ENCODE peak calls at places on chromosomes 11 and 22, in four cellular contexts. Z is heart right ventricle, O is SK-N-SH, C is GM23248. L is an unnamed sample.
A peak's percentile ranks its signal among the peaks of the same experiment; 100 is the strongest.

GRCh38 chr11:2509481-2510001 is 64.7 kb downstream of the KCNQ1 start:
- DNase-seq in C (no peak), O (peak; percentile 21), Z (peak; percentile 60), L (no peak)

GRCh38 chr11:33690290-33691050 is 10.2 kb downstream of the C11orf91 start:
- DNase-seq in Z (peak; percentile 74), C (peak; percentile 99), O (no peak), L (no peak)

GRCh38 chr11:11976476-11977187 is 31.8 kb downstream of the DKK3 start:
- DNase-seq in O (no peak), C (peak; percentile 31), Z (no peak), L (no peak)

GRCh38 chr11:122900803-122901202 is 18.2 kb downstream of the JHY start:
- DNase-seq in C (peak; percentile 55), O (no peak), Z (no peak), L (no peak)

GRCh38 chr11:12354750-12355545 is 22.4 kb upstream of the PARVA start:
- DNase-seq in C (no peak), O (no peak), Z (no peak), L (no peak)

GRCh38 chr11:76214186-76214585 is 7.9 kb upstream of the WNT11 start:
- DNase-seq in C (no peak), Z (no peak), O (no peak), L (no peak)

GRCh38 chr22:21042978-21043855 is 2.5 kb upstream of the LRRC74B start:
- DNase-seq in C (peak; percentile 42), Z (no peak), O (no peak), L (no peak)

GRCh38 chr11:68792400-68792955 is 41.2 kb upstream of the TESMIN start:
- DNase-seq in O (no peak), C (no peak), Z (no peak), L (no peak)

GRCh38 chr11:21965221-21965620 is 227.7 kb upstream of the ANO5 start:
- DNase-seq in O (no peak), Z (no peak), C (no peak), L (no peak)

GRCh38 chr11:2768471-2769408 is 68.9 kb upstream of the KCNQ1OT1 start:
- DNase-seq in O (no peak), C (peak; percentile 89), Z (peak; percentile 1), L (no peak)

GRCh38 chr22:32926600-32926999 is 125.1 kb downstream of the TIMP3 start:
- DNase-seq in O (no peak), Z (no peak), C (peak; percentile 64), L (no peak)

GRCh38 chr11:17734418-17734911 is at the start of gene KCNC1:
- DNase-seq in O (peak; percentile 93), Z (no peak), C (peak; percentile 67), L (no peak)

GRCh38 chr11:15716550-15716949 is 601.8 kb downstream of the INSC start:
- DNase-seq in O (no peak), Z (peak; percentile 17), C (no peak), L (no peak)

GRCh38 chr11:12900496-12900895 is 108.6 kb upstream of the RASSF10 start:
- DNase-seq in Z (no peak), O (no peak), C (peak; percentile 92), L (no peak)

GRCh38 chr22:40237241-40237640 is 59.5 kb downstream of the TNRC6B start:
- DNase-seq in O (no peak), C (no peak), Z (no peak), L (no peak)

GRCh38 chr11:1948389-1948788 is 1.3 kb downstream of the MRPL23 start:
- DNase-seq in O (no peak), Z (peak; percentile 51), C (no peak), L (no peak)

GRCh38 chr11:69193151-69193550 is 37.4 kb downstream of the SMIM38 start:
- DNase-seq in C (no peak), Z (no peak), O (peak; percentile 75), L (no peak)

GRCh38 chr11:98260983-98261382 is 759.8 kb upstream of the CNTN5 start:
- DNase-seq in Z (no peak), O (no peak), C (no peak), L (no peak)

GRCh38 chr11:46450846-46451470 is 59.4 kb upstream of the CHRM4 start:
- DNase-seq in O (no peak), C (no peak), Z (no peak), L (no peak)

GRCh38 chr11:124669193-124669592 is 4.3 kb downstream of the SIAE start:
- DNase-seq in C (peak; percentile 63), O (peak; percentile 73), Z (peak; percentile 61), L (peak; percentile 29)

GRCh38 chr11:35112056-35112845 is 26.7 kb upstream of the CD44 start:
- DNase-seq in O (no peak), C (peak; percentile 36), Z (no peak), L (no peak)

GRCh38 chr22:44454113-44454769 is 43.8 kb downstream of the RTL6 start:
- DNase-seq in Z (no peak), C (no peak), O (no peak), L (no peak)

GRCh38 chr11:24253237-24253760 is 243.6 kb upstream of the LUZP2 start:
- DNase-seq in Z (no peak), C (no peak), O (no peak), L (no peak)

GRCh38 chr11:827861-828167 is at the start of gene CRACR2B:
- DNase-seq in C (no peak), O (no peak), Z (no peak), L (no peak)

GRCh38 chr22:24016156-24016555 is 5.1 kb downstream of the CABIN1 start:
- DNase-seq in C (no peak), O (no peak), Z (no peak), L (no peak)

GRCh38 chr22:46429327-46429853 is 93.9 kb downstream of the TRMU start:
- DNase-seq in O (no peak), C (no peak), Z (no peak), L (no peak)

GRCh38 chr11:17430616-17431015 is 42.2 kb upstream of the KCNJ11 start:
- DNase-seq in Z (no peak), O (no peak), C (no peak), L (no peak)

GRCh38 chr11:116701297-116701801 is 71.4 kb downstream of the BUD13 start:
- DNase-seq in Z (no peak), O (peak; percentile 3), C (no peak), L (no peak)

GRCh38 chr11:35006389-35007128 is 90.1 kb downstream of the PDHX start:
- DNase-seq in Z (no peak), C (no peak), O (no peak), L (no peak)

DNA sequence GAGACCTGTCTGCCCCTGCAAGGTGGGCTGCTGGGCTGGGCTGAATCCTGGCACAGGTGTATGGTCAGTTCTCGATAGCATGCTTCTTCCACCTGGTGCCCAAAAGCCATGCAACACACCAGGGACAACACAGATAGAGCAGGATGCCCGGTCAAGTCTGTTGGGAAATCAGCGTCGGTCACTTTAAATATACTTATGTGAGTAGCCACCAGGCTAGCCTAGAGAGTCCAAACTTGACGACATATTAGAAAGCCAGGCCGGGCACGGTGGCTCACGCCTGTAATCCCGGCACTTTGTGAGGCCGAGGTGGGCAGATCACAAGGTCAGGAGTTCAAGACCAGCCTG is 8.9 kb downstream of the C1QTNF6 start:
- DNase-seq in O (no peak), C (no peak), Z (no peak), L (no peak)
- H3K27ac ChIP-seq in O (no peak overlapping the region), C (no peak overlapping the region), Z (no peak overlapping the region), L (no peak overlapping the region)

GRCh38 chr11:102449651-102450570 is 2.7 kb downstream of the TMEM123 start:
- DNase-seq in O (no peak), Z (no peak), C (no peak), L (no peak)

GRCh38 chr11:102447941-102448868 is 4.4 kb downstream of the TMEM123 start:
- DNase-seq in Z (no peak), O (no peak), C (no peak), L (no peak)

GRCh38 chr11:102446606-102447005 is 6.0 kb downstream of the TMEM123 start:
- DNase-seq in O (no peak), C (peak; percentile 75), Z (no peak), L (no peak)

GRCh38 chr11:102447193-102447592 is 5.4 kb downstream of the TMEM123 start:
- DNase-seq in C (no peak), O (no peak), Z (no peak), L (no peak)

DNA sequence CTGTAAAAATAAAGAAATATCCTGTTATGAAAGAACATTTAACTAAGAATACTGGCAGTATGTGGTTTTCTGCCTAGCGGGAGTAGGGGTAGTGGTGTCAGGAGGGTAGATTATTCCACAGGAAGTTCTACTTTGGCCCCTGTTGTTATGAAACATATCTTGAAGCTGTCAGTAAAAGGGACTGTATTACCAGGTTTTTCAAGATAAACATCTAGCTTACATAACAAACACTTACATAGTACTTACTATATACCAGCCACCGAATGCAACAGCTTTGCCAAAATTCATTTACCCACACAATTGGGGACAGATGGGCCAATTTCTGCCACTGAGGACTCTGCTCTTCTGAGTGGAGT is 3.7 kb downstream of the TMEM123 start:
- DNase-seq in O (no peak), Z (no peak), C (no peak), L (no peak)
- H3K4me1 ChIP-seq in O (peaks cover 7% of the 10 kb centered on the region), Z (peaks cover 37% of the 10 kb centered on the region), C (peaks cover 29% of the 10 kb centered on the region), L (peaks cover 58% of the 10 kb centered on the region)

GRCh38 chr11:64747961-64748715 is 4.2 kb upstream of the RASGRP2 start:
- DNase-seq in O (no peak), C (peak; percentile 80), Z (no peak), L (no peak)

GRCh38 chr11:64751580-64751979 is 7.6 kb upstream of the RASGRP2 start:
- DNase-seq in C (no peak), Z (no peak), O (no peak), L (no peak)

GRCh38 chr11:64751136-64751535 is 7.2 kb upstream of the RASGRP2 start:
- DNase-seq in C (no peak), Z (no peak), O (no peak), L (no peak)

GRCh38 chr11:64752106-64752970 is 7.4 kb downstream of the PYGM start:
- DNase-seq in O (no peak), Z (no peak), C (no peak), L (no peak)

DNA sequence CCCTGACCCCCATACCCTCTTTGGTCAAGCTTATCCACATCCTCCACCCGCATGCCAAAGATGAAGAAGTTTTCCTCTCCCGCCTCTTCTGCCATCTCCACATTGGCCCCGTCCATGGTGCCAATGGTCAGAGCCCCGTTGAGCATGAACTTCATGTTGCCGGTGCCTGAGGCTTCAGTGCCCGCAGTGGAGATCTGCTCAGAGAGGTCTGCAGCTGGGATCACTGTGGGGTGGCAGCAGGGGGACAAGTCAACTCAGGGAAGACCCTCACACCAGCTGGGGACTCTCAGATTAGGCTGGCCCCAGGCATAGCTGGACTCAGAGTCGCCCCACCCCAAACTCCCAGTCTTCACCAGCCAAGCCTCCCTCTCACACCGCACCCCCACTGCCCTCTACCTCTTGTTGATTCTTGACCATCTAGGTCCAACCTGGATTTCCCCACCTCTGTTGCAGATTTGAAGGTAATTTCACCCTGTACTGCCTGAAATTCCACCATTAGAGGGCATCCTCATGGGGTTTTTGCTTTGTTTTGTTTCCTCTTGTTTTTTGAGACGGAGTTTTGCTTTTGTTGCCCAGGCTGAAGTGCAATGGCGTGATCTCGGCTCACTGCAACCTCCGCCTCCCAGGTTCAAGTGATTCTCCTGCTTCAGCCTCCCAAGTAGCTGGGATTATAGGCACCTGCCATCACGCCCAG is 6.6 kb upstream of the RASGRP2 start:
- DNase-seq in C (no peak), Z (no peak), O (no peak), L (no peak)
- H3K4me3 ChIP-seq in C (no peak overlapping the region), Z (no peak overlapping the region), O (no peak overlapping the region), L (no peak overlapping the region)

DNA sequence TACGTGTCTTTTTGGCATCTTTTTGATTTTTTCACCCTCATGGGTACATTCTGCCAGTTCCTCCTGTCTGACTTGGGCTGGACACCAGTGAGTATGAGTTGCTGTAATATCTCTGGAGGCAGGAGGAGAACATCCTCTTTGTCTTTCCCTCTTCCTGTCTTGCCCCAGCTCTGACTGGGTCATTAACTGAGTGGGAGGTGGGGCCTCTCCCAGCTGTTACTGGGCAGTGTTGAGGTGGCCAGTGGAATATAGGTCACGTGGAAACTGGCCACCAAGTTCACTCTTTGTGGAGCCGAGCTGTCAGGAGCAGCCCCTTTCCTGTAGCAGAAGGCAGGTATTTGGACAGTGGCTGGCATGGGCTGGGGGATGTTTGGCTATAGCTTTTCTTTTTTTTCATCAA is 2.2 kb downstream of the GLB1L2 start:
- DNase-seq in O (no peak), C (no peak), Z (no peak), L (no peak)
- H3K27ac ChIP-seq in O (no peak overlapping the region), C (no peak overlapping the region), Z (no peak overlapping the region), L (no peak overlapping the region)

L was measured in naive thymus-derived CD4-positive, alpha-beta T cell.